ENCODE peak calls at places on chromosomes 16 and 17, in seven cellular contexts. W is mesendoderm, X is ascending aorta, L is A549, T is NCI-H460, V is posterior cingulate gyrus, G is T follicular helper cell. M is an unnamed sample.
A peak's percentile ranks its signal among the peaks of the same experiment; 100 is the strongest.

GRCh38 chr17:145671-146541 is 8.5 kb downstream of the SCGB1C2 start:
- DNase-seq in T (no peak), W (no peak), V (peak; percentile 64), X (no peak), L (no peak), G (no peak), M (peak; percentile 52)

GRCh38 chr16:23676924-23677480 is 1.7 kb upstream of the PLK1 start:
- DNase-seq in T (no peak), V (no peak), G (no peak), W (no peak), X (no peak), L (no peak), M (no peak)

GRCh38 chr17:1724351-1724868 is at the start of gene WDR81:
- DNase-seq in T (peak; percentile 72), X (peak; percentile 57), L (peak; percentile 90), W (peak; percentile 86), G (peak; percentile 80), V (peak; percentile 98), M (peak; percentile 95)

GRCh38 chr16:1258218-1258587 is 2.3 kb downstream of the TPSD1 start:
- DNase-seq in W (no peak), L (no peak), V (peak; percentile 62), T (no peak), X (no peak), G (no peak), M (no peak)

GRCh38 chr16:89690392-89690901 is 4.0 kb downstream of the CDK10 start:
- DNase-seq in W (no peak), G (no peak), V (peak; percentile 31), T (no peak), L (no peak), X (no peak), M (no peak)

GRCh38 chr16:27232061-27232841 is 28.9 kb downstream of the KDM8 start:
- DNase-seq in X (no peak), G (no peak), T (no peak), V (peak; percentile 75), L (no peak), W (no peak), M (no peak)

GRCh38 chr16:81838794-81839193 is 59.7 kb downstream of the PLCG2 start:
- DNase-seq in G (no peak), X (no peak), W (no peak), T (no peak), L (no peak), V (no peak), M (no peak)

GRCh38 chr16:69143116-69143515 is 10.7 kb downstream of the UTP4 start:
- DNase-seq in G (no peak), T (no peak), W (no peak), L (peak; percentile 75), X (no peak), V (no peak), M (no peak)

GRCh38 chr16:1688807-1689560 is 10.9 kb downstream of the JPT2 start:
- DNase-seq in T (no peak), W (no peak), V (no peak), G (no peak), X (peak; percentile 39), L (peak; percentile 93), M (no peak)

GRCh38 chr17:82241183-82241925 is 12.5 kb downstream of the SLC16A3 start:
- DNase-seq in X (peak; percentile 75), V (peak; percentile 87), G (no peak), T (no peak), L (peak; percentile 74), W (no peak), M (peak; percentile 97)

GRCh38 chr16:49504626-49505025 is 131.0 kb downstream of the C16orf78 start:
- DNase-seq in X (no peak), V (peak; percentile 35), T (no peak), W (no peak), G (no peak), L (no peak), M (no peak)

GRCh38 chr16:30773826-30774225 is 11.7 kb downstream of the RNF40 start:
- DNase-seq in L (no peak), X (no peak), T (no peak), G (no peak), W (no peak), V (no peak), M (no peak)

GRCh38 chr16:66441586-66442375 is 14.7 kb downstream of the BEAN1 start:
- DNase-seq in V (no peak), T (no peak), G (no peak), W (no peak), X (no peak), L (no peak), M (no peak)

GRCh38 chr16:9772526-9772925 is 409.7 kb downstream of the GRIN2A start:
- DNase-seq in L (peak; percentile 4), G (no peak), W (peak; percentile 14), V (no peak), T (no peak), X (no peak), M (no peak)

GRCh38 chr17:41396340-41396739 is 1.1 kb downstream of the KRT31 start:
- DNase-seq in X (no peak), L (no peak), W (no peak), T (no peak), V (no peak), G (no peak), M (no peak)

GRCh38 chr16:47574091-47575054 is 113.2 kb downstream of the PHKB start:
- DNase-seq in X (no peak), L (no peak), V (no peak), T (no peak), G (no peak), W (peak; percentile 42), M (no peak)

GRCh38 chr17:50603340-50603739 is 31.3 kb upstream of the ABCC3 start:
- DNase-seq in W (peak; percentile 35), L (peak; percentile 37), G (no peak), V (no peak), T (no peak), X (no peak), M (no peak)